ENCODE peak calls at places on chromosomes 7 and 10, in six cellular contexts. E is activated T-cell treated with anti-CD3 and anti-CD28 coated beads, Interleukin-2, amount 50 U/mL, for 24 hours; T is GM20000; C is effector CD4-positive, alpha-beta T cell; U is stimulated activated CD4-positive, alpha-beta T cell treated with anti-CD3 and anti-CD28 coated beads, Interleukin-2, amount 100 ng/mL, for 48 hours; F is Ammon's horn. Z is an unnamed sample.

GRCh38 chr7:25249772-25250171 is 21.5 kb upstream of the NPVF start:
- DNase-seq in U (no peak), C (no peak), F (no peak), T (no peak), E (no peak), Z (no peak)

GRCh38 chr7:156949541-156950380 is at the start of gene NOM1:
- DNase-seq in T (peak), C (peak), E (peak), U (peak), F (peak), Z (peak)

GRCh38 chr7:136324073-136324704 is 347.0 kb upstream of the MTPN start:
- DNase-seq in C (no peak), T (no peak), E (no peak), F (no peak), U (no peak), Z (no peak)

GRCh38 chr7:151992375-151992774 is 33.1 kb upstream of the GALNT11 start:
- DNase-seq in T (peak), C (peak), F (peak), U (peak), E (peak), Z (peak)

GRCh38 chr10:81903472-81903871 is 28.5 kb downstream of the NRG3 start:
- DNase-seq in U (no peak), F (no peak), E (no peak), T (no peak), C (no peak), Z (no peak)

GRCh38 chr10:10353326-10353725 is 664.3 kb upstream of the CELF2 start:
- DNase-seq in E (no peak), F (no peak), U (no peak), T (no peak), C (no peak), Z (no peak)

GRCh38 chr10:72079356-72079755 is 9.0 kb downstream of the SPOCK2 start:
- DNase-seq in C (peak), U (no peak), F (peak), T (no peak), E (no peak), Z (no peak)

GRCh38 chr10:122062831-122063674 is 74.1 kb downstream of the TACC2 start:
- DNase-seq in T (no peak), C (no peak), U (no peak), E (no peak), F (peak), Z (no peak)

GRCh38 chr7:122300607-122301079 is 3.9 kb downstream of the FEZF1 start:
- DNase-seq in F (no peak), C (no peak), U (no peak), E (no peak), T (no peak), Z (no peak)

GRCh38 chr7:40138973-40139372 is 4.2 kb downstream of the SUGCT start:
- DNase-seq in F (no peak), U (no peak), E (no peak), T (no peak), C (no peak), Z (no peak)

GRCh38 chr7:35277359-35277758 is 23.5 kb upstream of the TBX20 start:
- DNase-seq in F (no peak), E (no peak), U (no peak), T (no peak), C (no peak), Z (no peak)

GRCh38 chr10:109883859-109884771 is 39.2 kb downstream of the XPNPEP1 start:
- DNase-seq in F (peak), U (peak), C (peak), E (peak), T (peak), Z (peak)

GRCh38 chr10:114359041-114359952 is 45.0 kb downstream of the AFAP1L2 start:
- DNase-seq in U (no peak), E (no peak), T (no peak), C (no peak), F (no peak), Z (no peak)

GRCh38 chr7:81075150-81075549 is 156.3 kb upstream of the SEMA3C start:
- DNase-seq in F (no peak), C (no peak), U (no peak), T (no peak), E (no peak), Z (no peak)

GRCh38 chr10:11213156-11213555 is 195.5 kb downstream of the CELF2 start:
- DNase-seq in E (no peak), F (no peak), C (no peak), T (no peak), U (no peak), Z (no peak)

GRCh38 chr10:43689955-43690771 is 41.5 kb upstream of the ZNF32 start:
- DNase-seq in U (peak), T (peak), C (peak), E (peak), F (peak), Z (peak)

GRCh38 chr7:111083423-111083822 is 7.5 kb upstream of the LRRN3 start:
- DNase-seq in T (peak), C (peak), F (no peak), U (peak), E (no peak), Z (peak)

GRCh38 chr10:89471110-89471814 is 56.9 kb downstream of the IFIT5 start:
- DNase-seq in E (no peak), C (no peak), T (no peak), U (no peak), F (no peak), Z (no peak)

GRCh38 chr10:26840938-26841732 is 19.6 kb downstream of the ABI1 start:
- DNase-seq in E (no peak), F (no peak), T (no peak), U (no peak), C (no peak), Z (no peak)

GRCh38 chr10:68963151-68963550 is 7.2 kb downstream of the DDX21 start:
- DNase-seq in T (no peak), C (no peak), U (no peak), F (no peak), E (no peak), Z (no peak)

GRCh38 chr7:45073843-45074737 is 14.7 kb downstream of the NACAD start:
- DNase-seq in C (no peak), T (no peak), F (peak), U (no peak), E (peak), Z (no peak)

GRCh38 chr10:60521974-60522405 is 132.3 kb upstream of the ANK3 start:
- DNase-seq in C (no peak), T (no peak), F (no peak), U (no peak), E (no peak), Z (no peak)

GRCh38 chr7:81624650-81625310 is 145.1 kb downstream of the HGF start:
- DNase-seq in T (no peak), F (no peak), E (no peak), U (no peak), C (no peak), Z (no peak)

GRCh38 chr10:13990392-13990805 is 340.3 kb downstream of the FRMD4A start:
- DNase-seq in C (no peak), E (no peak), U (no peak), F (no peak), T (no peak), Z (no peak)

GRCh38 chr7:15011289-15011688 is 108.7 kb upstream of the DGKB start:
- DNase-seq in T (no peak), E (no peak), C (no peak), U (no peak), F (no peak), Z (no peak)

GRCh38 chr10:17021661-17022060 is 108.0 kb downstream of the CUBN start:
- DNase-seq in F (no peak), C (no peak), U (no peak), E (no peak), T (no peak), Z (no peak)

GRCh38 chr7:83178066-83178465 is 15.4 kb upstream of the PCLO start:
- DNase-seq in E (no peak), C (no peak), U (no peak), T (no peak), F (no peak), Z (no peak)

GRCh38 chr10:90947025-90947960 is 26.4 kb upstream of the ANKRD1 start:
- DNase-seq in T (peak), U (no peak), C (no peak), F (no peak), E (no peak), Z (no peak)

GRCh38 chr7:99990417-99990816 is 14.6 kb upstream of the AZGP1 start:
- DNase-seq in E (no peak), F (no peak), C (no peak), T (no peak), U (no peak), Z (no peak)

GRCh38 chr10:92891885-92892705 is 43.8 kb downstream of the EXOC6 start:
- DNase-seq in U (no peak), T (no peak), E (no peak), C (no peak), F (no peak), Z (no peak)

GRCh38 chr10:69056129-69056528 is 31.8 kb upstream of the SRGN start:
- DNase-seq in T (no peak), C (no peak), E (no peak), F (peak), U (no peak), Z (no peak)